ENCODE peak calls at places on chromosomes 6 and 20, in five cellular contexts. E is GM23248, Y is neural progenitor cell, X is PC-3, K is HCT116. M is an unnamed sample.

GRCh38 chr20:10131612-10132345 is 86.9 kb upstream of the SNAP25 start:
- DNase-seq in E (peak; percentile 69), X (peak; percentile 31), K (no peak), Y (peak; percentile 20), M (no peak)

GRCh38 chr6:41372526-41373366 is 37.3 kb downstream of the NCR2 start:
- DNase-seq in K (no peak), X (no peak), E (no peak), Y (peak; percentile 76), M (no peak)

GRCh38 chr6:109715616-109716015 is 24.5 kb downstream of the FIG4 start:
- DNase-seq in K (no peak), X (no peak), E (no peak), Y (no peak), M (no peak)

GRCh38 chr6:150930816-150931215 is 65.3 kb downstream of the MTHFD1L start:
- DNase-seq in E (peak; percentile 84), X (peak; percentile 30), Y (no peak), K (no peak), M (no peak)

GRCh38 chr6:41581381-41581991 is 35.3 kb downstream of the FOXP4 start:
- DNase-seq in E (peak; percentile 92), X (peak; percentile 84), Y (no peak), K (peak; percentile 33), M (no peak)

GRCh38 chr6:24859132-24859531 is 60.4 kb upstream of the ARMH2 start:
- DNase-seq in X (no peak), E (no peak), K (no peak), Y (no peak), M (no peak)

GRCh38 chr20:51462566-51463276 is 79.8 kb downstream of the NFATC2 start:
- DNase-seq in E (peak; percentile 78), K (no peak), X (no peak), Y (no peak), M (no peak)

GRCh38 chr20:64244870-64245603 is 10.5 kb upstream of the PCMTD2 start:
- DNase-seq in K (no peak), X (no peak), Y (no peak), E (no peak), M (no peak)

GRCh38 chr6:21935561-21936028 is 342.0 kb downstream of the SOX4 start:
- DNase-seq in E (peak; percentile 72), Y (peak; percentile 53), K (peak; percentile 27), X (peak; percentile 69), M (peak; percentile 68)

GRCh38 chr6:10140824-10141223 is 274.1 kb downstream of the TFAP2A start:
- DNase-seq in E (no peak), Y (no peak), K (no peak), X (peak; percentile 91), M (no peak)

GRCh38 chr6:14910692-14911547 is 334.9 kb upstream of the JARID2 start:
- DNase-seq in Y (no peak), X (no peak), K (no peak), E (no peak), M (peak; percentile 85)

GRCh38 chr20:63186528-63187316 is 29.2 kb downstream of the YTHDF1 start:
- DNase-seq in Y (no peak), E (peak; percentile 79), K (peak; percentile 40), X (peak; percentile 76), M (no peak)

GRCh38 chr20:35181731-35182130 is 9.9 kb downstream of the PROCR start:
- DNase-seq in K (no peak), E (peak; percentile 41), X (no peak), Y (no peak), M (no peak)
- TF ChIP-seq EZH2phosphoT487 in K (no peak), E (no peak), X (no peak), Y (no peak), M (no peak)

GRCh38 chr6:81476881-81477280 is 275.6 kb downstream of the TENT5A start:
- DNase-seq in X (peak; percentile 5), Y (no peak), E (peak; percentile 90), K (no peak), M (no peak)

GRCh38 chr6:81480139-81480538 is 272.3 kb downstream of the TENT5A start:
- DNase-seq in K (no peak), X (peak; percentile 73), Y (no peak), E (peak; percentile 13), M (no peak)

GRCh38 chr6:81475646-81476045 is 276.8 kb downstream of the TENT5A start:
- DNase-seq in X (no peak), Y (no peak), K (no peak), E (peak; percentile 64), M (no peak)
- TF ChIP-seq EZH2phosphoT487 in X (no peak), Y (no peak), K (no peak), E (no peak), M (no peak)

GRCh38 chr20:43023836-43024235 is 165.9 kb downstream of the PTPRT start:
- DNase-seq in K (no peak), X (no peak), E (no peak), Y (no peak), M (no peak)
- TF ChIP-seq EZH2phosphoT487 in K (no peak), X (no peak), E (no peak), Y (no peak), M (no peak)

GRCh38 chr6:71187136-71187535 is 101.5 kb upstream of the OGFRL1 start:
- DNase-seq in Y (no peak), K (no peak), X (no peak), E (no peak), M (no peak)

GRCh38 chr6:71194730-71195129 is 93.9 kb upstream of the OGFRL1 start:
- DNase-seq in Y (no peak), X (peak; percentile 63), K (no peak), E (peak; percentile 67), M (no peak)

DNA sequence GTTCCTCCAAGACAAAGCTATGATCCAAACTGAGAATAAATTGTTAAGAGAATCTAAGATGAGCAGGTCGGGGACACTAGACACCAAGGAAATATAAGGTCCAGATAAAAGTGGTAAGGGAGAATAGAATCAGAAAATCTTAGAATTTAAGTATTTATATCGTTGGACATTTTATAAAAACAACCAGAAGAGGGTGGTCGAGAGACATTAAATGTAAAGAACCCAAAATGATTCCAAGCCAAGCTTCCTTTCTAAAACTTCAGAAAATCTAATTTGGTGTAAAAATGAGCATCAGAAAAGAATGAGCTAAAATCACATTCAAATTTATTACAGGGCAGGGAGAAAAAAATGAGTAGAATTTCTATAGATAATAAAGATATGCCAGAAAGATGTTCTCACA is 97.8 kb upstream of the OGFRL1 start:
- DNase-seq in Y (peak; percentile 13), X (peak; percentile 58), K (no peak), E (peak; percentile 74), M (peak; percentile 67)
- TF ChIP-seq EZH2phosphoT487 in Y (no peak), X (no peak), K (no peak), E (no peak), M (no peak)

GRCh38 chr20:43243672-43244269 is 54.1 kb upstream of the PTPRT start:
- DNase-seq in X (peak; percentile 28), Y (peak; percentile 46), K (no peak), E (peak; percentile 20), M (peak; percentile 14)
- TF ChIP-seq EZH2phosphoT487 in X (no peak), Y (no peak), K (no peak), E (no peak), M (no peak)

DNA sequence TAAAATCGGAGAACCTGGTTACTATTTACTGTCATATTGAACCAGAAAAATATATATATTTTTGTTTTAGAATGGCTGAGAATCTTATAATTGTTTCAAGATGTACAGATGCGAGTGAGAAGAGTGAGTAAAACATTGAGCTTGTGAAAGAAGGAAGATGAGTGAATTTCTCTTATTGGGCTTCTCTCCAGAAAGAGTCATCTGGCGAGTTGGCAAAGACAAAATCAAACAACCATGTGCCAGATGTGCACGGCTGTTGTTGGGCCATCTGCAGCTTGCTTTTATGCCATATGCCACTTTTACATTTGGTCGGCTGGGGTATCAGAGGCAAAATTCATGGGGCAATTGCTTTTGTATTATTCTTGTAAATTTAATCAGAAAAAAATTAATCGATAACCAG is 97.3 kb upstream of the GRIK2 start:
- DNase-seq in K (no peak), Y (no peak), E (peak; percentile 75), X (peak; percentile 2), M (no peak)
- TF ChIP-seq EZH2phosphoT487 in K (no peak), Y (no peak), E (no peak), X (no peak), M (no peak)

DNA sequence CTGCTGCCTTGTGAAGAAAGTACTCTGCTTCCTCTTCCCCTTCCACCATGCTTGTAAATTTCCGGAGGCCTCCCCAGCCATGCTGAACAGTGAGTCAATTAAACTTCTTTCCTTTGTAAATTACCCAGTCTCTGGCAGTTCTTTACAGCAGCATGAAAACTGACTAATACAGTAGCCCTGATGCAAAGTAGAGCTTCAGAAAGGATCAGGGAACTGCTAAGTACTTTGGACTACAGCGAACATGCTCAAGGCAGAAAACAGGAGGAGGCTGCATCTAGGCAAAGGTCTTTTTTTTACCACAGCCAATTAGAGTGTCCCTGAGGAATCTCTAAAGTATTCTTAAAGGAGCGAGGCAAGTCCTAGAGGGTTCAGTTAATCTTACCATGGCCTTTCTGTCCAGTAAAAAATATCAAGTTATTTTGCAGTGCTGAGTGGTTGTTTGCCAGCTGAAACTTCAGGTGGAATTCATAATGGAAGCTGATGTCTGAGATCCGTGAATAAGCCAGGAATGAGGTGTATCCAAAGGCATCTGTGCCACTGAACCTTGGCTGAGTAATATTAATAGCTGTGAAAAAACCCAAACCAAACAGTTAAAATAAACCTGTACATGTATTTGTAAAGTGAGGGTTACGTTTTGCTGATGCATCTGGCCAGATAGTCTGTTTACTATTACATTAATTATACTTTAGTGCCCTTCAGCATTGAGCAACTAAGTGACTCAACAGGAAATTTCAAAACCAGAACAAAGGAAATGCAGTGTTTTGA is 170.4 kb downstream of the PHF3 start:
- DNase-seq in Y (peak; percentile 8), E (peak; percentile 88), X (peak; percentile 92), K (no peak), M (no peak)
- TF ChIP-seq EZH2phosphoT487 in Y (no peak), E (peak; percentile 83), X (no peak), K (no peak), M (no peak)

GRCh38 chr20:49303211-49303610 is 25.4 kb upstream of the ZNFX1 start:
- DNase-seq in E (peak; percentile 68), K (no peak), X (no peak), Y (no peak), M (no peak)
- TF ChIP-seq EZH2phosphoT487 in E (no peak), K (no peak), X (no peak), Y (no peak), M (no peak)